ENCODE peak calls at places on chromosomes 4 and X, in seven cellular contexts. D is hepatocyte, O is heart left ventricle, L is IMR-90, C is psoas muscle, W is iPS DF 6.9, B is left ventricle myocardium inferior. H is an unnamed sample. For H3K4me1, the result is how much of the 10 kb centered on the place peaks cover.

GRCh38 chr4:95007998-95008397 is 250.2 kb downstream of the BMPR1B start:
- DNase-seq in D (no peak), O (no peak), L (no peak), C (no peak), W (no peak), B (no peak), H (no peak)

GRCh38 chr4:76951333-76952033 is 1.9 kb downstream of the SEPTIN11 start:
- DNase-seq in D (no peak), O (no peak), L (no peak), C (no peak), W (no peak), B (no peak), H (no peak)

GRCh38 chrX:38804481-38805293 is 3.4 kb downstream of the MID1IP1 start:
- DNase-seq in D (peak), O (peak), L (no peak), C (peak), W (no peak), B (peak), H (peak)

GRCh38 chr4:169014581-169014980 is 4.5 kb upstream of the CBR4 start:
- DNase-seq in D (no peak), O (no peak), L (no peak), C (no peak), W (no peak), B (no peak), H (no peak)

GRCh38 chrX:133813991-133814390 is 171.4 kb downstream of the GPC3 start:
- DNase-seq in D (no peak), O (no peak), L (no peak), C (no peak), W (no peak), B (no peak), H (no peak)

GRCh38 chr4:8644461-8644891 is 51.9 kb downstream of the CPZ start:
- DNase-seq in D (no peak), O (no peak), L (no peak), C (no peak), W (no peak), B (no peak), H (no peak)

GRCh38 chr4:11497972-11498371 is 69.3 kb upstream of the HS3ST1 start:
- DNase-seq in D (no peak), O (no peak), L (no peak), C (no peak), W (no peak), B (no peak), H (no peak)

GRCh38 chrX:110671068-110671803 is 124.4 kb downstream of the CHRDL1 start:
- DNase-seq in D (no peak), O (no peak), L (no peak), C (no peak), W (no peak), B (no peak), H (no peak)

GRCh38 chrX:112048707-112049106 is 33.9 kb downstream of the TRPC5 start:
- DNase-seq in D (peak), O (no peak), L (no peak), C (no peak), W (no peak), B (no peak), H (peak)

GRCh38 chrX:13226214-13226613 is 93.6 kb downstream of the ATXN3L start:
- DNase-seq in D (no peak), O (no peak), L (no peak), C (no peak), W (no peak), B (no peak), H (no peak)

GRCh38 chr4:74948279-74948678 is 15.4 kb downstream of the PARM1 start:
- DNase-seq in D (peak), O (no peak), L (no peak), C (no peak), W (no peak), B (no peak), H (no peak)

GRCh38 chr4:3291411-3291968 is 1.3 kb upstream of the RGS12 start:
- DNase-seq in D (peak), O (no peak), L (no peak), C (no peak), W (no peak), B (no peak), H (peak)

GRCh38 chr4:3292571-3293409 is at the start of gene RGS12:
- DNase-seq in D (peak), O (peak), L (peak), C (peak), W (peak), B (peak), H (peak)

GRCh38 chr4:3294401-3295241 is 1.8 kb downstream of the RGS12 start:
- DNase-seq in D (no peak), O (no peak), L (no peak), C (no peak), W (no peak), B (no peak), H (no peak)

GRCh38 chr4:3291969-3292570 is 751 bp upstream of the RGS12 start:
- DNase-seq in D (peak), O (peak), L (no peak), C (peak), W (no peak), B (peak), H (peak)

DNA sequence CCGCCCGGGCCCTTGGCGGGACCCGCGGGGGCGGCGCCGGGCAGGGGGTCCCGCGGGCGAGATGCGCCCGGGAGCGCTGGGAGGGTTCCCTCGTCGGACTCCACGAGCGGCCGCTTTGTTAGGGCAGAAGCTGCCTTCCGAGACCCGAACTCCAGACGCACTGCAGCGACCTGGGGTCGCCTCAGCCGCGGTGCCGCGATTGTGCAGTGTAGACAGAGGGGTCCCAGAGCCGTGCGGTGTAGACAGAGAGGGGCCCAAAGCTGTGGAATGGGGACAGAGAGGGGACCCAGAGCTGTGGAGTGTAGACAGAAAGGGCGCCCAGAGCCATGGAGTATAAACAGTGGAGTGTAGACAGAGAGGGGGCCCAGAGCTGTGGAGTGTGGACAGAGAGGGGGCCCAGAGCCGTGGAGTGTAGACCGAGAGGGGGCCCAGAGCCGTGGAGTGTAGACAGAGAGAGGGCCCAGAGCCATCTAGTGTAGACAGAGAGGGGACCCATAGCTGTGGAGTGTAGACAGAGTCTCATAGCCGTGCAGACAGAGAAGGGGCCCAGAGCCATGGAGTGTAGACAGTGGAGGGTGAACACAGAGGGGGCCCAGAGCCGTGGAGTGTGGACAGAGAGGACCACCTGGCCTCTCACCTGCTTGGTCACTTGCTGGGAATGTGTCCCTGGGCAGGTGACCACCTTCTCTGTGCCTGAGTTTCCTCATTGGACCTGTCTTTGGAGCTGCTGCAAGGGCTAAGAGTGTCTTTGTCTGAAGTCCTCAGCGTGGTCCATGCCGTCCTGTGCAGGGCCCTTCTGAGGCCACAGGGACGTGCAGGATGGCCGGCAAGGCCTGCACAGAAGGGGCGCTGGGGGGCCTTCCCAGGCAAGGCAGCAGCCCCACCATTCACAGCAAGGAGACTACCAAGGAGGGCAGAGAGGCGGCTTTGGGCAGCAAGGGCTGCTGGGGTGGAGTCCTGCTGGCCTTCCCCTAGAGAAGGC is 880 bp downstream of the RGS12 start:
- DNase-seq in D (no peak), O (no peak), L (no peak), C (no peak), W (no peak), B (no peak), H (peak)
- H3K4me1 ChIP-seq in D (under half), O (under half), L (under half), C (under half), W (under half), B (under half), H (under half)

GRCh38 chr4:17511950-17512795 is at the start of gene QDPR:
- DNase-seq in D (peak), O (peak), L (peak), C (peak), W (peak), B (peak), H (peak)
- H3K27ac ChIP-seq in D (peak), O (peak), L (peak), C (peak), W (no peak), B (peak), H (peak)

GRCh38 chr4:128388352-128388630 is 100.7 kb upstream of the PGRMC2 start:
- DNase-seq in D (no peak), O (no peak), L (no peak), C (no peak), W (no peak), B (no peak), H (no peak)
- H3K4me1 ChIP-seq in D (under half), O (under half), L (under half), C (half or more), W (under half), B (half or more), H (under half)

GRCh38 chrX:48467331-48467761 is 2.7 kb downstream of the SLC38A5 start:
- DNase-seq in D (no peak), O (no peak), L (no peak), C (no peak), W (no peak), B (no peak), H (peak)
- H3K27ac ChIP-seq in D (no peak), O (no peak), L (peak), C (no peak), W (no peak), B (no peak), H (no peak)

GRCh38 chr4:140137654-140138053 is 16.3 kb downstream of the MAML3 start:
- DNase-seq in D (peak), O (no peak), L (peak), C (no peak), W (no peak), B (no peak), H (no peak)
- H3K4me1 ChIP-seq in D (under half), O (under half), L (under half), C (under half), W (under half), B (under half), H (under half)

DNA sequence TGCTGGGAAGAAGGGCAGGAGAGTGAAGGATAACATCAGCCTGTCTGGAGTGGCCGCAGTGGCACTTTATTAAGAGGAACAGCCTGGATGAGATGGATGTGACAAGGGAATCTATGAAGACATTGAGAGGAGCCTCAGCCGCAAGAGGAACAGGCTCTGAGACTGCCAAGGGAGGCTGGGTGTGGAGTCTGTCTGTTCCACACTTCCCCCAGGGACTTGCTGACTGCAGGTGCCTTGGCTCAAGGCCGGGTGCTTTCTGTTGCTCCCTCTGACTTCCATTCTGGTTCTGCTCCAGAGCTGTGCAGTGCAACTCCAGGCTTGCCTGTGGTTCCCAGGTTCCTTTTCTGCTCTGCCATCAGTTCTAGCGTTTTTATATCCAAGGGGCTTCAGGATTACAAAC is 54.5 kb downstream of the FRMPD3 start:
- DNase-seq in D (no peak), O (no peak), L (no peak), C (no peak), W (no peak), B (no peak), H (no peak)
- H3K27ac ChIP-seq in D (no peak), O (no peak), L (no peak), C (no peak), W (no peak), B (no peak), H (no peak)

DNA sequence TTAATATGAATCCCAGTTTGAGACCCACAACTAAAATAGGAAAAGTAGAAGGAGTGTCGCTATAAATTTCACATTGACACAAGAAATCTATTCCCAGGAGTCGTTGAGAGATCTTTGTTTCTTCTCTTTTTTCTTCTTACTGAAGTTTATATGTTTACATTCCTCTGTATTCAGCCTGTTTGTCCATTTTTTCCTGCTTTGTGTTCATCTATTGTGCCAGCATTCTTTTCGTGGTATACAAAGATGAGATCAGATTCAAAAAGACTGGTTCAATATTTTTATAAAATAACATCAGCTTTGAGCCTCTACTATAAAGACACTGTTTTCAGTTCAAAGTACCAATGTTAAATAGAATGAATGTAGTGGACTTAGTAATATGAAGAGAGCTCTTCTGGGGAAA is 95.4 kb upstream of the MYOZ2 start:
- DNase-seq in D (no peak), O (no peak), L (no peak), C (no peak), W (no peak), B (no peak), H (no peak)
- H3K4me1 ChIP-seq in D (under half), O (under half), L (under half), C (half or more), W (under half), B (half or more), H (under half)

DNA sequence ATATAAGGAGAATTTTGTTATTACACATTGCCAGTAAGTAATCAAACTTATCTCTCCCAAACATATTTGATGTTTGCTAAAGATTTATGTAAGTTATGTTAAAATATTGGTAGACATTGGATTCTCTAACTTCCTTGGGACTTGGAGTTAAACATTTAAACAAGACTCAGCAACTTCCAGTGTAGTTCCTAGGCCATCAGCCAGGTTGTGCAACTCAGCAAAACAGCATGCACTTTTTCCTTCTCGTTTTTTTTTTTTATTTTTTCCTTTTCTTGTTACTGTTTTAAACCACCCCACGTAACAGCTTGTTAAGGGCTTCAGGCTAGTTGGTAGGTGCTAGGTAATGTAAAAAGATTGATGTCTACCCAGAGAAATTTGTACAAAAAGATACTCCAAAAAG is 510.4 kb downstream of the ANKRD50 start:
- DNase-seq in D (peak), O (no peak), L (peak), C (peak), W (no peak), B (peak), H (no peak)
- H3K27ac ChIP-seq in D (no peak), O (no peak), L (no peak), C (no peak), W (no peak), B (no peak), H (no peak)

DNA sequence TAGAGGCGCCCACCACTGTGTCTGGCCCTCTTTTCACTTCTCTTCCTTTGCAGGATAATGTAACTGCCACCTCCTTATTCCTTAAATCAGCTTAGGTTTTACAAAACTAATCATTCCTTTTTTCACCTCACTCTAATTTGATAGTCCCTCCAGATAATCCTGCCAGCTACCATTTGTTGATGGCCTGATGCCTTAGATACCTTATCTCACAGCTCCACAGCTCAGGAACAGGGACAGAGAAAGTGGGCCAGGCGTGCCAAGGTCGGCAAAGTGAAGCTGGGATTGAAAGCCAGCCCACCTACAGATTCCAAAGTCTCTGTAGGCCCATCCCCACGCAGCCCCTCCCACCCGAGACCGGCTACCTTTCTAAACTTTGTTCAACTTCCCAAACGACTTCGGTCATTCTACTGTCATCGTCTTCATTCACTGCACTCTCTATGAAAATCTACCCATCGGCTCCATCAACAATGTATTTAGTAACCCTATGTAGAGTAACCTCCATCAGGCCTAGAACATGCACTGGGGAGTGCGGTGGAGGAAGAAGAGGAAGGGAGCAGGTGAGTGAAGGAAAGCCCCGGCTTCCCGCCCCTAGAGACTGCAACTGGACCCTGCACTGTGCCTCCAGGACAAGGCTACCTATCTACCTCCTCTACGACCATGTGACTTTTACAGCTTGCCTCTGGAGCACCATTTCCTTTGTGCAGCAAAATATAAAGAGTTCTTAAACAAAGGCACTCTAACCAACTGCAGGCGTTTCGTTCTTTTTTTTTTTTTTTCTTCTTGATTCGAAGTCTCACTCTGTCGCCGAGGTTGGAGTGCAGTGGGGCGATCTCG is 1.5 kb downstream of the CASP6 start:
- DNase-seq in D (peak), O (no peak), L (no peak), C (no peak), W (peak), B (no peak), H (no peak)
- H3K4me1 ChIP-seq in D (under half), O (under half), L (under half), C (under half), W (under half), B (under half), H (under half)